ENCODE peak calls at places on chromosomes 3 and 15, in four cellular contexts. C is effector memory CD8-positive, alpha-beta T cell; N is naive B cell; F is Right ventricle myocardium inferior. K is an unnamed sample.
A peak's percentile ranks its signal among the peaks of the same experiment; 100 is the strongest.

GRCh38 chr3:73521936-73522335 is 102.8 kb downstream of the PDZRN3 start:
- ATAC-seq in C (no peak), N (no peak), F (no peak), K (no peak)

GRCh38 chr3:45870099-45870498 is 16.2 kb upstream of the CCR9 start:
- ATAC-seq in C (peak; percentile 92), N (peak; percentile 96), F (no peak), K (no peak)

GRCh38 chr3:169534439-169534838 is 129.1 kb downstream of the MECOM start:
- ATAC-seq in C (no peak), N (no peak), F (no peak), K (no peak)

GRCh38 chr3:37712918-37713819 is 148.5 kb upstream of the CTDSPL start:
- ATAC-seq in C (no peak), N (no peak), F (no peak), K (peak; percentile 43)

GRCh38 chr3:155391583-155391982 is 98.1 kb upstream of the STRIT1 start:
- ATAC-seq in C (no peak), N (no peak), F (peak; percentile 95), K (peak; percentile 89)

GRCh38 chr3:78736863-78737262 is 1030.9 kb downstream of the ROBO1 start:
- ATAC-seq in C (no peak), N (no peak), F (peak; percentile 49), K (no peak)

GRCh38 chr3:99863588-99863987 is 45.9 kb downstream of the CMSS1 start:
- ATAC-seq in C (no peak), N (no peak), F (no peak), K (no peak)

GRCh38 chr15:60392601-60392985 is 5.2 kb downstream of the ANXA2 start:
- ATAC-seq in C (peak; percentile 44), N (no peak), F (peak; percentile 17), K (no peak)

GRCh38 chr15:66651198-66651597 is 50.8 kb upstream of the SMAD6 start:
- ATAC-seq in C (no peak), N (no peak), F (no peak), K (no peak)

GRCh38 chr3:79019137-79019923 is 748.5 kb downstream of the ROBO1 start:
- ATAC-seq in C (no peak), N (peak; percentile 14), F (peak; percentile 92), K (peak; percentile 84)

GRCh38 chr15:52609593-52609992 is 40.8 kb upstream of the ARPP19 start:
- ATAC-seq in C (no peak), N (no peak), F (no peak), K (no peak)

GRCh38 chr3:14373753-14374376 is 28.5 kb upstream of the SLC6A6 start:
- ATAC-seq in C (no peak), N (no peak), F (no peak), K (no peak)

GRCh38 chr3:188489639-188490405 is 335.9 kb downstream of the LPP start:
- ATAC-seq in C (no peak), N (peak; percentile 94), F (no peak), K (no peak)

GRCh38 chr15:41774873-41775417 is 661 bp downstream of the MAPKBP1 start:
- ATAC-seq in C (no peak), N (no peak), F (no peak), K (no peak)

GRCh38 chr3:129462365-129462968 is 22.4 kb downstream of the IFT122 start:
- ATAC-seq in C (no peak), N (no peak), F (peak; percentile 52), K (no peak)

GRCh38 chr3:149163066-149163465 is 33.6 kb downstream of the HPS3 start:
- ATAC-seq in C (no peak), N (no peak), F (no peak), K (no peak)

GRCh38 chr15:31598620-31599019 is 272.0 kb downstream of the KLF13 start:
- ATAC-seq in C (no peak), N (no peak), F (no peak), K (no peak)

GRCh38 chr3:122555275-122556071 is 8.6 kb downstream of the PARP9 start:
- ATAC-seq in C (no peak), N (no peak), F (peak; percentile 44), K (no peak)

GRCh38 chr15:66053991-66054390 is 184.7 kb downstream of the RAB11A start:
- ATAC-seq in C (no peak), N (no peak), F (peak; percentile 92), K (no peak)

GRCh38 chr15:93179072-93179471 is 90.1 kb upstream of the RGMA start:
- ATAC-seq in C (no peak), N (no peak), F (peak; percentile 42), K (peak; percentile 73)

GRCh38 chr15:71301958-71302621 is 186.8 kb downstream of the THSD4 start:
- ATAC-seq in C (no peak), N (no peak), F (peak; percentile 42), K (peak; percentile 19)

GRCh38 chr3:184305577-184305976 is 6.5 kb downstream of the PSMD2 start:
- ATAC-seq in C (peak; percentile 48), N (peak; percentile 57), F (no peak), K (no peak)

GRCh38 chr3:17175187-17175839 is 290.6 kb downstream of the PLCL2 start:
- ATAC-seq in C (no peak), N (no peak), F (peak; percentile 45), K (no peak)

GRCh38 chr15:90860450-90860849 is 7.9 kb upstream of the FURIN start:
- ATAC-seq in C (no peak), N (no peak), F (no peak), K (no peak)

GRCh38 chr15:61623746-61624145 is 394.6 kb upstream of the RORA start:
- ATAC-seq in C (no peak), N (no peak), F (no peak), K (no peak)

GRCh38 chr3:129106320-129106719 is 15.3 kb downstream of the RAB43 start:
- ATAC-seq in C (no peak), N (no peak), F (peak; percentile 72), K (no peak)

GRCh38 chr15:67107014-67107812 is 41.8 kb downstream of the SMAD3 start:
- ATAC-seq in C (peak; percentile 40), N (no peak), F (peak; percentile 70), K (peak; percentile 79)

GRCh38 chr15:80929689-80930088 is 59.9 kb downstream of the MESD start:
- ATAC-seq in C (no peak), N (no peak), F (no peak), K (no peak)

GRCh38 chr3:32018723-32019564 is 37.4 kb downstream of the ZNF860 start:
- ATAC-seq in C (peak; percentile 40), N (no peak), F (peak; percentile 78), K (peak; percentile 63)

GRCh38 chr3:53835257-53835656 is 11.0 kb downstream of the CHDH start:
- ATAC-seq in C (no peak), N (no peak), F (no peak), K (no peak)

GRCh38 chr15:62138124-62138523 is 27.0 kb downstream of the C2CD4B start:
- ATAC-seq in C (no peak), N (no peak), F (no peak), K (no peak)

GRCh38 chr3:64341355-64341754 is 116.1 kb upstream of the PRICKLE2 start:
- ATAC-seq in C (no peak), N (no peak), F (no peak), K (no peak)

GRCh38 chr3:168495932-168496331 is 400.2 kb upstream of the GOLIM4 start:
- ATAC-seq in C (no peak), N (no peak), F (no peak), K (no peak)

K was measured in gastroesophageal sphincter.